ENCODE peak calls at places on chromosomes 4 and X, in four cellular contexts. D is dorsolateral prefrontal cortex, E is AG04449, X is Peyer's patch. C is an unnamed sample.

GRCh38 chr4:57109847-57110634 is at the start of gene IGFBP7:
- DNase-seq in D (no peak), X (peak; percentile 63), E (no peak), C (no peak)

GRCh38 chr4:119490335-119490734 is 138.3 kb downstream of the PDE5A start:
- DNase-seq in X (no peak), E (no peak), D (no peak), C (no peak)

GRCh38 chr4:15587649-15588048 is 67.5 kb downstream of the FBXL5 start:
- DNase-seq in D (no peak), X (no peak), E (no peak), C (no peak)

GRCh38 chrX:154411981-154412340 is 622 bp downstream of the TAFAZZIN start:
- DNase-seq in X (peak; percentile 74), E (no peak), D (peak; percentile 72), C (peak; percentile 67)

GRCh38 chrX:101485212-101486064 is at the start of gene ARMCX4:
- DNase-seq in X (no peak), E (no peak), D (peak; percentile 76), C (no peak)

GRCh38 chr4:7375427-7375826 is 59.3 kb downstream of the PSAPL1 start:
- DNase-seq in E (no peak), D (no peak), X (no peak), C (no peak)

GRCh38 chr4:153426207-153426886 is 39.8 kb upstream of the TMEM131L start:
- DNase-seq in D (no peak), X (no peak), E (no peak), C (no peak)

GRCh38 chr4:126772662-126773061 is 860.1 kb upstream of the INTU start:
- DNase-seq in D (no peak), X (no peak), E (no peak), C (no peak)

GRCh38 chrX:153643431-153644351 is 3.3 kb upstream of the DUSP9 start:
- DNase-seq in E (no peak), D (no peak), X (peak; percentile 49), C (no peak)

GRCh38 chr4:41722171-41722570 is 26.4 kb downstream of the PHOX2B start:
- DNase-seq in D (no peak), X (no peak), E (no peak), C (no peak)

GRCh38 chr4:48635310-48635709 is 144.8 kb downstream of the FRYL start:
- DNase-seq in D (no peak), X (no peak), E (no peak), C (no peak)

GRCh38 chr4:4325321-4325720 is 35.3 kb downstream of the ZBTB49 start:
- DNase-seq in D (no peak), E (no peak), X (no peak), C (no peak)

GRCh38 chr4:168656055-168656660 is 159.3 kb downstream of the PALLD start:
- DNase-seq in X (no peak), E (peak; percentile 71), D (no peak), C (no peak)

DNA sequence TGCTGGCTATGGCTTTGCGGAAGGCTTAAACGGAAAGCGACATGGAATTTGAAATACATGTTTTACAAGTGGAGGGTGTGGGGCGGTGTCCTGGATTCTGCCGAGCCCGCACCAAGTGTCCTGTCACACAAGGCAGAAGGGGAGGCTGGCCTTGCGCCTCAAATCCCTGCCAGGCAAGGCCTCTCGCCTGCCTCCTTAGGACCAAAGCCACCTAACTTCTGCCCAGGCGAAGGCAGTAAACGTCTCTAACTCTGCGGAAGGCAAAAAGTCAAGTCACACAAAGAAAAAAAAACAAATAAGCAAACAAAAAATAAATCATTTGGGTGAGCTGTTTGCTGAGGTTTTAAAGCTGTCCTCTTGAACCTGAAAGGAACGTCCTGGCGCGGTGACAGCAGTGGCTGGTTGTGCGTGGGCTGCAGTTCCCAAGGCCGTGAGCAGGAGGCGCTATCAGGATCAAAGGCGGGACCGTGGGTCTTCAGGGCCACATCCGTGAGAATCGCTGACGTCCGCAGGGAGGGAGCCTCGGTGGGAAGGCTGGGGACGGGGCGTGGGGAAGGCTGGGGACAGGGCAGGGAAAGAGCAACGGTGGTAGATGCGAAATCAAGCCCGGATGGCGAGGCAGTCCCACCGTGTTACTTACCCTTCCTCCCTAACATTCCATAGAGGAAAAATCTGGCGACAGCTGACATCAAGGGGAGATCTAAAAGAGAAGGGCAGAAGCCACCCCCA is 99.1 kb downstream of the TRAPPC11 start:
- DNase-seq in X (no peak), D (no peak), E (no peak), C (no peak)
- TF ChIP-seq CTCF in X (no peak), D (no peak), E (peak; percentile 23), C (no peak)

DNA sequence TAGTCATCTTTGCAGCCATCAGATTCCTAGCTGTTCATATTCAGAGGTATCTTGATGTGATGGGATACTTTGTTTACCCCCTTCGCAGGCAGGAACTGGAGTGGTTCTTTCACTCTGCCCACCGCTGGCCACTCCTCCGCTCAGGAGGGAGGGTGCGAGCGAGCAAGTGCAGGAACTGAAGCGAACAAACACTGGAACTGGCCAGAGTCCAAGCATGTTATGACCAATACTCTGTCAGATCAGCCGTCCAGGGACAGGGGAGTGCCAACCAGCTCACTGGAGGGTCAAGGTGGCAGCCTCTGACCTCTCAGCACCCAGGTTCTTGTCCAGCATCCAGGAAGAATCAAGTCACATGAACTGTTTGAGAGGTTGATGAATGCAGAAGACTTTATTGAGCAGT is 18.0 kb upstream of the MANBA start:
- DNase-seq in D (no peak), E (no peak), X (peak; percentile 74), C (no peak)
- TF ChIP-seq CTCF in D (no peak), E (no peak), X (no peak), C (no peak)

GRCh38 chr4:183532823-183533222 is 28.0 kb downstream of the ING2 start:
- DNase-seq in D (no peak), X (no peak), E (peak; percentile 33), C (no peak)

GRCh38 chr4:183533698-183534097 is 28.8 kb downstream of the ING2 start:
- DNase-seq in X (no peak), D (no peak), E (no peak), C (no peak)
- TF ChIP-seq CTCF in X (no peak), D (no peak), E (no peak), C (no peak)

DNA sequence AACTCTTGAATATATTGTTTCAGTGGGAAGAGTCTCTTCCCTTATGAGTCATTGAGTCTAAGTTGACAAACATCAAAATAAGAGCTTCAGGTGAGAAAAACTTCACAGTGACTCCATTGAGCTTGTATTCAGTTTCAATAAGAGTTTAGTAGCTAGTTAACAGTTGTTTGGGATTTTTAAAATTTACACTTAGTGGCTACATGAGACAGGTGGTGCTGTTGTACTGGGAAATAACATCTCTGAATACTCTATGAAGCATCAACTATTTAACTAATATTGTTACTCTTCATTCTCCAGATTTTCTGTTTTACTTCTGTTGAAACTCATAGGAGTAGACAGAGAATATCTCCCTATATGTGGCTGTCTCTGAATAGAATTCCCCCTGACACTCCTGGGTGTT is 1609.1 kb downstream of the C4orf33 start:
- DNase-seq in E (no peak), X (no peak), D (no peak), C (no peak)
- TF ChIP-seq CTCF in E (no peak), X (peak; percentile 16), D (no peak), C (no peak)

GRCh38 chr4:100422911-100423310 is 94.9 kb downstream of the EMCN start:
- DNase-seq in X (no peak), E (no peak), D (no peak), C (no peak)

GRCh38 chr4:100424376-100424775 is 93.4 kb downstream of the EMCN start:
- DNase-seq in X (no peak), E (no peak), D (peak; percentile 62), C (no peak)

GRCh38 chr4:100420571-100420970 is 97.3 kb downstream of the EMCN start:
- DNase-seq in E (no peak), D (no peak), X (no peak), C (no peak)

GRCh38 chr4:100417565-100417964 is 100.3 kb downstream of the EMCN start:
- DNase-seq in X (no peak), D (no peak), E (no peak), C (no peak)

DNA sequence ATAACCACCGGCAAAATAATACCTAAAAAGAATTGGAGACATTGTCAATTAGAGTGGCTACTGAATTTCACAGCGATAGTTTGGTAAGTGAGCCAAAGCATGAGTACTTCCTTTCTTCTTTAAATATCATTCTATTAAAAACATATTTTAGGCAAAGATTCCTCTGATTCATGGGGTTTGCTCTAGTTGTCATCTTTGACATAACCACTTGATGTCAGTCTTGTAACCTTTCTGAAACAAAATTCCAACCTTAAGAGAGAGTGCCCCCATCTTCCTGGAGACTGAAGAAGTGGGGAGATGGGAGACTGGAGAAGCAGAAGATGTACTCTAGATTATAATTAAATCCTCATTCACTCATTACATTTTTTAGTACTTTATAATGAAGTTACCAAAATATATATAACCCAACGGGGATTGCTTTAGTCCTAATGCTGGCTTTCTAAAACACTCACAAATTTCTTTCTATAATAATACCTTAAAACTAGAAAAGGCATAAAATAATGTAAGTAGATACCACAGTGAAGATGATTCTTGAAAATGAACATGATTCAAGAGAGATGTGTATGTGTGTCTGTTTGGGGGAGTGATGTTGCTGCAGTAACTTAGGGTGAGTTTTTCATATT is 96.4 kb downstream of the EMCN start:
- DNase-seq in E (no peak), D (no peak), X (no peak), C (no peak)
- TF ChIP-seq CTCF in E (peak; percentile 30), D (peak; percentile 65), X (peak; percentile 41), C (no peak)

C was measured in CD14-positive monocyte.